ENCODE peak calls at places on chromosomes 16 and 17, in five cellular contexts. V is ovary, Q is A549, G is heart left ventricle, W is tibial nerve. Z is an unnamed sample. For H3K4me1, the result is how much of the 10 kb centered on the place peaks cover.

GRCh38 chr17:76791053-76791980 is 53.4 kb downstream of the MFSD11 start:
- DNase-seq in V (peak), Q (peak), G (no peak), W (no peak), Z (peak)

GRCh38 chr16:65660390-65660789 is 538.5 kb upstream of the CDH11 start:
- DNase-seq in V (no peak), Q (no peak), G (no peak), W (no peak), Z (no peak)

GRCh38 chr16:49127103-49127502 is 154.5 kb downstream of the CBLN1 start:
- DNase-seq in V (no peak), Q (no peak), G (no peak), W (no peak), Z (no peak)

GRCh38 chr17:413016-413350 is 60.4 kb upstream of the RPH3AL start:
- DNase-seq in V (no peak), Q (no peak), G (no peak), W (no peak), Z (no peak)

GRCh38 chr16:87169509-87169985 is 147.6 kb downstream of the C16orf95 start:
- DNase-seq in V (no peak), Q (no peak), G (no peak), W (no peak), Z (no peak)

GRCh38 chr17:57954421-57955182 is 610 bp downstream of the CUEDC1 start:
- DNase-seq in V (peak), Q (peak), G (peak), W (peak), Z (no peak)

GRCh38 chr16:3734084-3734757 is 16.9 kb upstream of the TRAP1 start:
- DNase-seq in V (no peak), Q (no peak), G (no peak), W (no peak), Z (no peak)

GRCh38 chr16:11783319-11784047 is 13.6 kb downstream of the ZC3H7A start:
- DNase-seq in V (no peak), Q (no peak), G (no peak), W (no peak), Z (no peak)

GRCh38 chr17:33049781-33050414 is 58.3 kb downstream of the SPACA3 start:
- DNase-seq in V (no peak), Q (peak), G (no peak), W (no peak), Z (no peak)

GRCh38 chr16:23948949-23949392 is 113.2 kb downstream of the PRKCB start:
- DNase-seq in V (no peak), Q (no peak), G (no peak), W (no peak), Z (peak)

GRCh38 chr17:81417879-81418709 is 22.8 kb downstream of the BAHCC1 start:
- DNase-seq in V (no peak), Q (no peak), G (no peak), W (no peak), Z (no peak)

GRCh38 chr16:67773569-67774456 is 32.5 kb downstream of the RANBP10 start:
- DNase-seq in V (peak), Q (no peak), G (no peak), W (no peak), Z (no peak)

GRCh38 chr16:5024632-5025031 is 9.1 kb downstream of the NAGPA start:
- DNase-seq in V (no peak), Q (peak), G (no peak), W (no peak), Z (no peak)

GRCh38 chr17:74202879-74203432 is 522 bp upstream of the RPL38 start:
- DNase-seq in V (no peak), Q (no peak), G (no peak), W (no peak), Z (no peak)

GRCh38 chr16:89341697-89342694 is 124.5 kb downstream of the ZNF778 start:
- DNase-seq in V (no peak), Q (peak), G (no peak), W (no peak), Z (no peak)

GRCh38 chr16:48541108-48541786 is 68.7 kb downstream of the N4BP1 start:
- DNase-seq in V (no peak), Q (no peak), G (no peak), W (no peak), Z (peak)

GRCh38 chr17:64638552-64639198 is 23.4 kb downstream of the SMURF2 start:
- DNase-seq in V (no peak), Q (no peak), G (no peak), W (no peak), Z (no peak)

GRCh38 chr16:15808071-15808470 is 48.8 kb downstream of the MYH11 start:
- DNase-seq in V (no peak), Q (no peak), G (no peak), W (no peak), Z (no peak)

GRCh38 chr16:5036228-5037156 is 2.8 kb upstream of the NAGPA start:
- DNase-seq in V (no peak), Q (no peak), G (peak), W (no peak), Z (no peak)

DNA sequence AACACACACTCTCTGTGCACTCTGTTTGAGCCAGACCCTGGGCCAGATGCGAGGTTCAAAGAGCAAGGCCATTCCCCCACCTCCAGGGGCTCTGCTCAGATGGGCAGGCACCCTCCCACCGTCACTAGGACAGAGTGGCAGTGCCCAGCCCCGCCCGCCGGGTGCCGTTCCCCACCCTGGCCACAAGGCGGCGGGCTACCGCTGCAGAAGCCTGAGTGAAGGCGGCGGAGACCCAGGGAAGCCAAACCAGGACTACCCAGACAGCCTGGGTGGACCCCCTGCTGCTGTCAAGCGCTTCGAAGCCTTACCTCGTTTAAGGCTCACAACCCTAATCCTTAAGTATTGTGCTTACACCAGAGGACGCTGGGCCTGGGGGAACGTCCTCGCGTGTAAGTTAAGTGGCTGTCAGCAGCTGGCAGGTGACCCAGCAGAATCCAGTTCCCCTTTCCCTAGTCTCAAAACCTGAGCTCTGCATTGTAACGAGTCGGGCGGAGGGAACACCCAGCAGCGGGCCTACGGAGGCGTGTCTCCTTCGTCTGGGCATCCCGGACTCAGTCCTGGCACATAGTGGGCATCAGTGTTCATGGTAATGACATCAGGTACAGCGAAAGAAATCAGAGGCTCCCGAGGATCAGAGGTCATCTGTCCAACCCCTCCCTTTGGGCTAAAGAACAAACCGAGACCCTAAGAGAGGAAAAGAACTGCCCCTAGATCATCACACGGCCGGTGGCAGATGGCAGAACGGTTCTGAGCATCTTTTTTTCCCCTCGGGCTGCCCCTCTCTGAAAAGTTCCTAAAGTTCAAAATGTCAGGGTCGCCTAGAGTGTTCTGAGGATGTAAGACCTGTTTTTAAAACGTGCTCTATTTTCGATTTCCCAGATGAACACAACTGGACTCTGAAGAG is 4.4 kb downstream of the ARHGAP27 start:
- DNase-seq in V (peak), Q (peak), G (peak), W (peak), Z (peak)
- TF ChIP-seq POLR2A in V (no peak), Q (no peak), G (no peak), W (no peak), Z (no peak)

GRCh38 chr17:40520991-40521453 is 19.6 kb upstream of the TNS4 start:
- DNase-seq in V (no peak), Q (no peak), G (peak), W (peak), Z (peak)
- H3K4me1 ChIP-seq in V (under half), Q (half or more), G (under half), W (under half), Z (under half)

GRCh38 chr16:30526823-30527634 is 663 bp upstream of the ZNF768 start:
- DNase-seq in V (peak), Q (peak), G (peak), W (peak), Z (peak)
- TF ChIP-seq POLR2A in V (peak), Q (peak), G (peak), W (peak), Z (peak)

DNA sequence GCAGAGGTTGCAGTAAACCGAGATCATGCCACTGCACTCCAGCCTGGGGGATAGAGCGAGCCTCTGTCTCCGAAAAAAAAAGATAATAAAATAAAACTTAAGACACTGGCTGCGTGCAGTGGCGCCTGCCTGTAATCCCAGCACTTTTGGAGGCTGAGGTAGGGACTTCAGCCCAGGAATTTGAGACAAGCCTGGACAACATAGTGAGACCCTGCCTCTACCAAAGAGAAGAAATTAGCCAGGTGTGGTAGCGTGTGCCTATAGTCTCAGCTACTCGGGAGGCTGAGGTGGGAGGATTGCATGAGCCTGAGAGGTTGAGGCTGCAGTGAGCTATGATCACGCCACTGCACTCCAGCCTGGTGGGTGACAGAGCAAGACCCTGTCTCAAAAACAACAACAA is 26.6 kb downstream of the RARA start:
- DNase-seq in V (no peak), Q (no peak), G (no peak), W (no peak), Z (no peak)
- H3K4me1 ChIP-seq in V (half or more), Q (half or more), G (half or more), W (half or more), Z (half or more)

Z was measured in Peyer's patch.